ENCODE peak calls at places on chromosomes 13 and 19, in seven cellular contexts. S is endodermal cell, P is thoracic aorta, V is tibial artery, K is HCT116, E is A673, W is BE2C. C is an unnamed sample.

GRCh38 chr13:29805994-29806748 is 44.2 kb downstream of the UBL3 start:
- DNase-seq in K (no peak), P (no peak), E (no peak), W (no peak), V (no peak), S (no peak), C (no peak)

GRCh38 chr13:103625194-103625593 is 559.0 kb upstream of the SLC10A2 start:
- DNase-seq in W (no peak), K (no peak), V (no peak), P (no peak), E (no peak), S (no peak), C (no peak)

GRCh38 chr13:109123971-109124370 is 494.6 kb downstream of the MYO16 start:
- DNase-seq in P (no peak), S (peak; percentile 63), V (no peak), W (no peak), E (peak; percentile 73), K (no peak), C (no peak)

GRCh38 chr19:49555600-49556411 is 24.6 kb downstream of the NOSIP start:
- DNase-seq in K (peak; percentile 40), W (peak; percentile 74), E (peak; percentile 96), V (peak; percentile 53), S (peak; percentile 98), P (no peak), C (no peak)

GRCh38 chr19:14370169-14370998 is 10.9 kb upstream of the ADGRE5 start:
- DNase-seq in W (no peak), S (no peak), P (no peak), V (no peak), E (no peak), K (no peak), C (no peak)

GRCh38 chr19:3150739-3151329 is 15.0 kb downstream of the GNA15 start:
- DNase-seq in P (no peak), V (no peak), S (no peak), W (no peak), K (no peak), E (no peak), C (no peak)

GRCh38 chr19:28207244-28207643 is 1005.7 kb downstream of the UQCRFS1 start:
- DNase-seq in V (no peak), E (no peak), S (no peak), K (no peak), P (no peak), W (no peak), C (no peak)

GRCh38 chr19:55178781-55179569 is 1.1 kb downstream of the SYT5 start:
- DNase-seq in P (no peak), S (peak; percentile 93), V (no peak), K (peak; percentile 69), E (peak; percentile 92), W (peak; percentile 95), C (peak; percentile 84)

GRCh38 chr13:42905542-42905941 is 86.5 kb downstream of the EPSTI1 start:
- DNase-seq in W (no peak), V (no peak), S (no peak), E (no peak), K (no peak), P (no peak), C (no peak)

GRCh38 chr13:58087566-58087965 is 456.0 kb downstream of the PCDH17 start:
- DNase-seq in W (no peak), S (no peak), P (no peak), E (peak; percentile 4), V (no peak), K (no peak), C (no peak)

GRCh38 chr19:39595950-39596349 is 6.4 kb upstream of the LGALS13 start:
- DNase-seq in K (no peak), W (no peak), P (no peak), S (no peak), E (no peak), V (no peak), C (no peak)

GRCh38 chr13:33110713-33111413 is 94.6 kb downstream of the KL start:
- DNase-seq in V (peak; percentile 67), K (no peak), S (no peak), P (no peak), W (no peak), E (no peak), C (no peak)

GRCh38 chr19:19490247-19490968 is 24.9 kb downstream of the TSSK6 start:
- DNase-seq in P (peak; percentile 50), S (peak; percentile 93), E (peak; percentile 86), W (peak; percentile 85), V (peak; percentile 81), K (peak; percentile 56), C (peak; percentile 59)

GRCh38 chr19:29487432-29487831 is 38.4 kb upstream of the VSTM2B start:
- DNase-seq in E (no peak), W (no peak), S (peak; percentile 23), K (no peak), P (no peak), V (no peak), C (no peak)

GRCh38 chr19:14072535-14073231 is at the start of gene MISP3:
- DNase-seq in V (no peak), S (peak; percentile 81), W (peak; percentile 47), E (peak; percentile 54), K (no peak), P (no peak), C (no peak)

GRCh38 chr13:101121608-101122007 is 294.7 kb downstream of the NALCN start:
- DNase-seq in K (no peak), P (no peak), W (no peak), E (no peak), V (no peak), S (no peak), C (no peak)
- H3K4me1 ChIP-seq in K (no peaks in the 10 kb centered on the region), P (no peaks in the 10 kb centered on the region), W (no peaks in the 10 kb centered on the region), E (peaks cover 10% of the 10 kb centered on the region), V (no peaks in the 10 kb centered on the region), S (no peaks in the 10 kb centered on the region), C (no peaks in the 10 kb centered on the region)

DNA sequence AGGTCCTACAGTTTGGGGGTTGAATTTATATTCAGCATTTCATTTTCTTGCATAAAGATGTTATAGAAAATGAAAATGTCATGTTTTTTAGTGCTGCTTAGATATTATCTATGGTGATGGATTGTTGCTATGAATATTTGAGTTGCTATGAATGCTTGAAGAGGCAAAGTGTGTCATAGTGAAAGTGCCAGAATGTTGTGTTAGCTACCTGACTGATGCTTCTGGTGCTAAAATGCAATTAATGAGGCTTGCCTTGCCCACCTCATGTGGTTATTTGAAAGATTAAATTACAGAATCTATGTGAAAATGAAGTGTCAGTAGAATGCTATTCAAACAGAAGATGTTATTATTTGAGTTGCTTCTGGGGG is 62.7 kb upstream of the MYCBP2 start:
- DNase-seq in S (no peak), K (no peak), W (no peak), E (no peak), P (no peak), V (no peak), C (no peak)
- H3K4me3 ChIP-seq in S (no peak overlapping the region), K (no peak overlapping the region), W (no peak overlapping the region), E (no peak overlapping the region), P (no peak overlapping the region), V (no peak overlapping the region), C (no peak overlapping the region)

GRCh38 chr13:98959299-98959698 is 18.6 kb downstream of the DOCK9 start:
- DNase-seq in E (no peak), W (no peak), K (no peak), P (no peak), V (no peak), S (no peak), C (peak; percentile 57)

GRCh38 chr13:98959775-98960325 is 18.0 kb downstream of the DOCK9 start:
- DNase-seq in V (no peak), E (peak; percentile 49), S (no peak), W (no peak), K (no peak), P (no peak), C (no peak)

GRCh38 chr13:98961204-98962105 is 16.4 kb downstream of the DOCK9 start:
- DNase-seq in E (no peak), S (no peak), P (no peak), V (no peak), K (no peak), W (no peak), C (no peak)

GRCh38 chr13:98958443-98958794 is 19.4 kb downstream of the DOCK9 start:
- DNase-seq in V (no peak), P (no peak), E (no peak), W (no peak), K (no peak), S (no peak), C (peak; percentile 46)

GRCh38 chr13:98960331-98961203 is 17.3 kb downstream of the DOCK9 start:
- DNase-seq in P (no peak), V (no peak), E (no peak), S (no peak), W (no peak), K (no peak), C (no peak)
- H3K4me1 ChIP-seq in P (peaks cover 11% of the 10 kb centered on the region), V (peaks cover 33% of the 10 kb centered on the region), E (peaks cover 11% of the 10 kb centered on the region), S (no peaks in the 10 kb centered on the region), W (no peaks in the 10 kb centered on the region), K (peaks cover 5% of the 10 kb centered on the region), C (peaks cover 9% of the 10 kb centered on the region)

GRCh38 chr13:110128546-110128945 is 178.4 kb downstream of the COL4A1 start:
- DNase-seq in K (no peak), E (no peak), P (no peak), W (no peak), S (no peak), V (no peak), C (peak; percentile 81)
- H3K4me3 ChIP-seq in K (no peak overlapping the region), E (no peak overlapping the region), P (no peak overlapping the region), W (no peak overlapping the region), S (no peak overlapping the region), V (no peak overlapping the region), C (peak overlapping the region; percentile 2)